ENCODE peak calls at places on chromosomes 3 and 15, in four cellular contexts. One of them, this sample, is unnamed.

GRCh38 chr3:69444980-69445379 is 59.1 kb upstream of the FRMD4B start:
- DNase-seq in heart right ventricle: no peak
- DNase-seq in CD8-positive, alpha-beta T cell: no peak
- DNase-seq in astrocyte: no peak
- DNase-seq in this sample: no peak

GRCh38 chr3:195468841-195469240 is 26.0 kb upstream of the ACAP2 start:
- DNase-seq in heart right ventricle: no peak
- DNase-seq in CD8-positive, alpha-beta T cell: no peak
- DNase-seq in astrocyte: no peak
- DNase-seq in this sample: no peak

GRCh38 chr3:155070316-155070715 is 9.8 kb upstream of the MME start:
- DNase-seq in heart right ventricle: no peak
- DNase-seq in CD8-positive, alpha-beta T cell: no peak
- DNase-seq in astrocyte: peak; percentile 9
- DNase-seq in this sample: no peak

GRCh38 chr3:147989344-147989743 is 580.2 kb downstream of the ZIC1 start:
- DNase-seq in heart right ventricle: no peak
- DNase-seq in CD8-positive, alpha-beta T cell: no peak
- DNase-seq in astrocyte: no peak
- DNase-seq in this sample: no peak

GRCh38 chr3:76657909-76658308 is 382.0 kb upstream of the ROBO2 start:
- DNase-seq in heart right ventricle: no peak
- DNase-seq in CD8-positive, alpha-beta T cell: no peak
- DNase-seq in astrocyte: no peak
- DNase-seq in this sample: no peak

GRCh38 chr3:4421121-4421520 is 45.9 kb downstream of the SUMF1 start:
- DNase-seq in heart right ventricle: no peak
- DNase-seq in CD8-positive, alpha-beta T cell: no peak
- DNase-seq in astrocyte: peak; percentile 79
- DNase-seq in this sample: no peak

GRCh38 chr15:74604983-74605809 is 10.4 kb upstream of the CLK3 start:
- DNase-seq in heart right ventricle: no peak
- DNase-seq in CD8-positive, alpha-beta T cell: no peak
- DNase-seq in astrocyte: no peak
- DNase-seq in this sample: no peak

GRCh38 chr3:11898611-11899325 is 52.1 kb upstream of the TAMM41 start:
- DNase-seq in heart right ventricle: no peak
- DNase-seq in CD8-positive, alpha-beta T cell: no peak
- DNase-seq in astrocyte: no peak
- DNase-seq in this sample: no peak

GRCh38 chr3:86930831-86931230 is 60.1 kb downstream of the VGLL3 start:
- DNase-seq in heart right ventricle: no peak
- DNase-seq in CD8-positive, alpha-beta T cell: no peak
- DNase-seq in astrocyte: no peak
- DNase-seq in this sample: no peak

GRCh38 chr3:29282431-29283296 is 1.8 kb downstream of the RBMS3 start:
- DNase-seq in heart right ventricle: no peak
- DNase-seq in CD8-positive, alpha-beta T cell: no peak
- DNase-seq in astrocyte: peak; percentile 77
- DNase-seq in this sample: no peak

GRCh38 chr3:23465569-23465968 is 262.4 kb downstream of the UBE2E2 start:
- DNase-seq in heart right ventricle: no peak
- DNase-seq in CD8-positive, alpha-beta T cell: no peak
- DNase-seq in astrocyte: no peak
- DNase-seq in this sample: no peak

GRCh38 chr15:69807752-69808151 is 290.0 kb downstream of the TLE3 start:
- DNase-seq in heart right ventricle: no peak
- DNase-seq in CD8-positive, alpha-beta T cell: no peak
- DNase-seq in astrocyte: peak; percentile 8
- DNase-seq in this sample: no peak

GRCh38 chr3:45232531-45232930 is 6.4 kb upstream of the TMEM158 start:
- DNase-seq in heart right ventricle: no peak
- DNase-seq in CD8-positive, alpha-beta T cell: no peak
- DNase-seq in astrocyte: peak; percentile 14
- DNase-seq in this sample: no peak

GRCh38 chr3:97713634-97714033 is 50.9 kb upstream of the ARL6 start:
- DNase-seq in heart right ventricle: no peak
- DNase-seq in CD8-positive, alpha-beta T cell: no peak
- DNase-seq in astrocyte: no peak
- DNase-seq in this sample: no peak

DNA sequence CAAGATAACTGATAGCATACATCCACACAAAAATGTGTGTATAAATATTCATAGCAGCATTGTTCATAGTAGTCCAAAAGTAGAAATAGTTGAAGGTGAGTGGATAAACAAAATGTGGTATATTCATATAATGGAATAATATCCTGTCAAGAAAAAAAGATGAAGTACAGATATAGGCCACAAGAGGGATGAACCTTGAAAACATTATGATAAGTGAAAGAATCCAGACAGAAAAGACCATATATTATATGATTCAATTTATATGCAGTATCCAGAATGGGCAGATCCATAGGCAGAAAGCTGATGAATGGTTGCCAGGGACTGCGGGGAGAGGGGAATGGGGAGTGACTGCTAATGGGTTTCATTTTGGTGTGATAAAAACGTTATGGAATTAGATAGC is 54.3 kb upstream of the TNIK start:
- DNase-seq in heart right ventricle: no peak
- DNase-seq in CD8-positive, alpha-beta T cell: no peak
- DNase-seq in astrocyte: no peak
- DNase-seq in this sample: no peak
- TF ChIP-seq CTCF in heart right ventricle: no peak
- TF ChIP-seq CTCF in CD8-positive, alpha-beta T cell: no peak
- TF ChIP-seq CTCF in astrocyte: no peak
- TF ChIP-seq CTCF in this sample: peak; percentile 50

DNA sequence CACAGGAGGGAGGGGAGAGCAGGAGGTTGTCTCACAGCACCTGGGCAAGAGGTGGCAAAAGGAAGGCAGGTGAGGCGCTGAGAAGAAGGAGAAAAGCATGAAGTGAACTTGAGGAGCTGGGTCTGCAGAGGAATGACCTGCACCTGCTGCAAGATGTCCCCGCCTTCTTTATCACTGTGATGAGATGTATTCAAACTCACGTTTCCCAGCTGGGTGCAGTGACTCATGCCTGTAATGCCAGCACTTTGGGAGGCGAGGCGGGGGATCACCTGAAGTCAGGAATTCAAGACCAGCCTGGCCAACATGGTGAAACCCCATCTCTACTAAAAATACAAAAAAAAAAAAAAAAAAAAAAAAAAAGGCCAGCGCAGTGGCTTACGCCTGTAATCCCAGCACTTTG is 22.2 kb upstream of the ZNF710 start:
- DNase-seq in heart right ventricle: no peak
- DNase-seq in CD8-positive, alpha-beta T cell: no peak
- DNase-seq in astrocyte: no peak
- DNase-seq in this sample: no peak
- TF ChIP-seq CTCF in heart right ventricle: no peak
- TF ChIP-seq CTCF in CD8-positive, alpha-beta T cell: no peak
- TF ChIP-seq CTCF in astrocyte: no peak
- TF ChIP-seq CTCF in this sample: no peak

GRCh38 chr3:100710355-100711198 is 1.3 kb downstream of the TFG start:
- DNase-seq in heart right ventricle: peak; percentile 19
- DNase-seq in CD8-positive, alpha-beta T cell: peak; percentile 69
- DNase-seq in astrocyte: peak; percentile 56
- DNase-seq in this sample: peak; percentile 15
- TF ChIP-seq CTCF in heart right ventricle: peak; percentile 22
- TF ChIP-seq CTCF in CD8-positive, alpha-beta T cell: peak; percentile 34
- TF ChIP-seq CTCF in astrocyte: peak; percentile 30
- TF ChIP-seq CTCF in this sample: peak; percentile 58

GRCh38 chr3:161272524-161272923 is 51.4 kb downstream of the NMD3 start:
- DNase-seq in heart right ventricle: no peak
- DNase-seq in CD8-positive, alpha-beta T cell: no peak
- DNase-seq in astrocyte: no peak
- DNase-seq in this sample: no peak

GRCh38 chr3:161273589-161274218 is 52.6 kb downstream of the NMD3 start:
- DNase-seq in heart right ventricle: no peak
- DNase-seq in CD8-positive, alpha-beta T cell: no peak
- DNase-seq in astrocyte: no peak
- DNase-seq in this sample: peak; percentile 9

GRCh38 chr3:161271646-161272045 is 50.5 kb downstream of the NMD3 start:
- DNase-seq in heart right ventricle: no peak
- DNase-seq in CD8-positive, alpha-beta T cell: no peak
- DNase-seq in astrocyte: no peak
- DNase-seq in this sample: no peak

GRCh38 chr3:161275919-161276318 is 54.8 kb downstream of the NMD3 start:
- DNase-seq in heart right ventricle: no peak
- DNase-seq in CD8-positive, alpha-beta T cell: no peak
- DNase-seq in astrocyte: no peak
- DNase-seq in this sample: no peak

DNA sequence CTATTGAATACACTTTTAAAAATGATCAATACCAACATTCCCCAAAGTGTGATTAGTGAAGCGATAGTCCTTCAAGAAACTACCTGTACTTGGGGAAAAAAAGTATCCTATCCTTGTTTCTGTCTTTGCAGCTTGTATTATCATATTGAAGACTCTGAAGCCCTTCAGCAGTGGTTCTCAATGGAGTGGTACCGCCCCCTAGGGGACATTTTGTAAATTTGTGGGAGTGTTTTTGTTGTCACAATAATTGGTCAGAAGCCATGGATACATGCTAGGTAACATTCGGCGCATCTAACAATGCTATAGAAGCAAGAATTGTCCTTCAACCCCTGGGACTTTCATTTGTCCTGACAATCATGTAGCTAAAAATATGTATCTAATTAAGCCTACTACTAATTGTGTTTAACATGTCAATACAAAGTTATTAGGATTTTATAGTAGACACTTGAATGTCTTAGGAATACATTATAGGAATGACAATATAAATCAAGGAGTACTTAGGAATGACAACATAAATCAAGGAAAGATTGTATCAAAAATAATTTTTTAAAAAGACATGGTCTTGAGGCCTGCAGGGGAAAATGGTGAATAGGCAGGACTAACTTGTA is 53.7 kb downstream of the NMD3 start:
- DNase-seq in heart right ventricle: no peak
- DNase-seq in CD8-positive, alpha-beta T cell: no peak
- DNase-seq in astrocyte: no peak
- DNase-seq in this sample: peak; percentile 20
- TF ChIP-seq CTCF in heart right ventricle: peak; percentile 65
- TF ChIP-seq CTCF in CD8-positive, alpha-beta T cell: peak; percentile 65
- TF ChIP-seq CTCF in astrocyte: peak; percentile 78
- TF ChIP-seq CTCF in this sample: peak; percentile 66

DNA sequence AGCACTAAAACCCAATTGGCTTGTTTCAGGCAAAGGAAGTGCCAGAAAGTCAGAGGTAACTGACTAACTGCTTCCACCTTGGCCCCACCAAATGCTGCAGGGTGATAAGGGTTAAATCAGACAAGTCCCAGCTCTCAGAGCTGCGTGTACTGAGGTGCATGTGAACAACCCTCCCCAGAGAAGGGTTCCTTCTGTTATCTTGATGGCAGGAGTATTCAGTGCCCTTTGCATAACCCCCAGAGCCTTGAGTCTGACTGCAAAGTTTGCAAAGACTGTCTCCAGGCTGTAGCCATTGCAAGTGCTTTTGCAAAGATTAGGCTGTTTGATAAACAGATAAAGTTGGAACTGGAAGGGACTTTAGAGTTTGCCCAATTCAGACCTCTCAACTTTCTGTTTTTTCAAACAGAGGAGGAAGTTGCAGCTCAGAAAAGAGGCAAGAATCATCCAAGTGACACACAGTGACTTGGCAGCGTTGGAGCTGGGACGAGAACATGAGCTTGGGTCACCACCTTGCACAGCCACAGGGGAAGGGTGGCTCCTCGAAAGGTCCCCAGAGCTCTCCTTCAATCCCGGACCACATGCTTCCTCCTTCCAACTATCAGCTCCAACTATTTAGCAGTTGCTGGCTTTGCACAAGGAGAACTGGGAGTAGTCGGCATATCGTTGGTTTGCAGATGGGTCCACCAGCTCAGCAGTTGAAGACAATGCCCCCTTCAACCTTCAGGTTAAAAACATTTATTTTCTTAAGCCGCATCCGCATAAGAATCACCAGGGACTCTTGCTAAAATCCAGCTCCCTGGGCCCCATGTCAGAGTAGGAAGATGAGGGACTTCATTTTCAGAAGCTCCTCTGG is 224.8 kb upstream of the HES1 start:
- DNase-seq in heart right ventricle: no peak
- DNase-seq in CD8-positive, alpha-beta T cell: no peak
- DNase-seq in astrocyte: no peak
- DNase-seq in this sample: no peak
- TF ChIP-seq CTCF in heart right ventricle: no peak
- TF ChIP-seq CTCF in CD8-positive, alpha-beta T cell: no peak
- TF ChIP-seq CTCF in astrocyte: no peak
- TF ChIP-seq CTCF in this sample: no peak

GRCh38 chr3:185943363-185944106 is 5.7 kb upstream of the TRA2B start:
- DNase-seq in heart right ventricle: peak; percentile 74
- DNase-seq in CD8-positive, alpha-beta T cell: peak; percentile 81
- DNase-seq in astrocyte: peak; percentile 41
- DNase-seq in this sample: peak; percentile 81

GRCh38 chr3:185942396-185942795 is 4.6 kb upstream of the TRA2B start:
- DNase-seq in heart right ventricle: no peak
- DNase-seq in CD8-positive, alpha-beta T cell: no peak
- DNase-seq in astrocyte: no peak
- DNase-seq in this sample: no peak

GRCh38 chr3:185942907-185943306 is 5.1 kb upstream of the TRA2B start:
- DNase-seq in heart right ventricle: no peak
- DNase-seq in CD8-positive, alpha-beta T cell: no peak
- DNase-seq in astrocyte: no peak
- DNase-seq in this sample: no peak

GRCh38 chr3:185939721-185940120 is 1.9 kb upstream of the TRA2B start:
- DNase-seq in heart right ventricle: no peak
- DNase-seq in CD8-positive, alpha-beta T cell: no peak
- DNase-seq in astrocyte: no peak
- DNase-seq in this sample: no peak

GRCh38 chr3:185940951-185941350 is 3.1 kb upstream of the TRA2B start:
- DNase-seq in heart right ventricle: no peak
- DNase-seq in CD8-positive, alpha-beta T cell: no peak
- DNase-seq in astrocyte: no peak
- DNase-seq in this sample: no peak
- TF ChIP-seq CTCF in heart right ventricle: no peak
- TF ChIP-seq CTCF in CD8-positive, alpha-beta T cell: no peak
- TF ChIP-seq CTCF in astrocyte: no peak
- TF ChIP-seq CTCF in this sample: no peak

GRCh38 chr3:52077376-52077775 is 21.0 kb upstream of the DUSP7 start:
- DNase-seq in heart right ventricle: no peak
- DNase-seq in CD8-positive, alpha-beta T cell: no peak
- DNase-seq in astrocyte: no peak
- DNase-seq in this sample: no peak
- TF ChIP-seq CTCF in heart right ventricle: no peak
- TF ChIP-seq CTCF in CD8-positive, alpha-beta T cell: no peak
- TF ChIP-seq CTCF in astrocyte: no peak
- TF ChIP-seq CTCF in this sample: no peak

GRCh38 chr3:142226474-142226873 is 1.1 kb upstream of the GK5 start:
- DNase-seq in heart right ventricle: no peak
- DNase-seq in CD8-positive, alpha-beta T cell: no peak
- DNase-seq in astrocyte: no peak
- DNase-seq in this sample: no peak
- TF ChIP-seq CTCF in heart right ventricle: no peak
- TF ChIP-seq CTCF in CD8-positive, alpha-beta T cell: no peak
- TF ChIP-seq CTCF in astrocyte: no peak
- TF ChIP-seq CTCF in this sample: peak; percentile 55